ENCODE peak calls at places on chromosomes 2 and 18, in four cellular contexts. D is A549, Q is ovary, E is heart left ventricle. T is an unnamed sample.

GRCh38 chr2:95005726-95006125 is 19.8 kb upstream of the MAL start:
- DNase-seq in D (no peak), Q (no peak), E (no peak), T (no peak)

GRCh38 chr2:239245872-239246701 is 154.7 kb downstream of the HDAC4 start:
- DNase-seq in D (no peak), Q (peak), E (peak), T (peak)

GRCh38 chr2:205682239-205683021 is at the start of gene NRP2:
- DNase-seq in D (peak), Q (peak), E (peak), T (peak)

GRCh38 chr2:12479042-12479601 is 237.6 kb upstream of the TRIB2 start:
- DNase-seq in D (no peak), Q (no peak), E (no peak), T (no peak)

GRCh38 chr2:38160517-38160916 is 84.6 kb upstream of the CYP1B1 start:
- DNase-seq in D (no peak), Q (no peak), E (no peak), T (no peak)

GRCh38 chr18:22558945-22559385 is 141.2 kb upstream of the CTAGE1 start:
- DNase-seq in D (peak), Q (peak), E (peak), T (no peak)

GRCh38 chr2:226124548-226125011 is 675.0 kb downstream of the IRS1 start:
- DNase-seq in D (no peak), Q (no peak), E (peak), T (no peak)

GRCh38 chr2:240142859-240143258 is 2.4 kb upstream of the OTOS start:
- DNase-seq in D (no peak), Q (no peak), E (no peak), T (no peak)

GRCh38 chr2:142974288-142975024 is 97.0 kb downstream of the KYNU start:
- DNase-seq in D (peak), Q (no peak), E (no peak), T (no peak)

GRCh38 chr18:907880-908512 is 3.3 kb downstream of the ADCYAP1 start:
- DNase-seq in D (no peak), Q (no peak), E (no peak), T (peak)

GRCh38 chr18:37294951-37295350 is 270.6 kb downstream of the CELF4 start:
- DNase-seq in D (peak), Q (no peak), E (no peak), T (no peak)

GRCh38 chr2:165361511-165361910 is 108.0 kb upstream of the CSRNP3 start:
- DNase-seq in D (no peak), Q (no peak), E (no peak), T (no peak)

GRCh38 chr2:37616674-37616999 is 54.8 kb downstream of the CDC42EP3 start:
- DNase-seq in D (no peak), Q (no peak), E (no peak), T (no peak)

GRCh38 chr2:226131299-226131784 is 668.3 kb downstream of the IRS1 start:
- DNase-seq in D (no peak), Q (no peak), E (peak), T (no peak)

GRCh38 chr2:134736167-134736885 is 17.5 kb upstream of the TMEM163 start:
- DNase-seq in D (no peak), Q (no peak), E (no peak), T (no peak)

GRCh38 chr2:23606968-23607367 is 222.0 kb downstream of the KLHL29 start:
- DNase-seq in D (no peak), Q (no peak), E (no peak), T (no peak)

GRCh38 chr2:44010266-44010665 is 14.5 kb upstream of the LRPPRC start:
- DNase-seq in D (no peak), Q (no peak), E (no peak), T (no peak)

GRCh38 chr2:215277942-215278341 is 33.9 kb upstream of the ATIC start:
- DNase-seq in D (peak), Q (no peak), E (no peak), T (no peak)

GRCh38 chr2:40606862-40607261 is 155.0 kb upstream of the SLC8A1 start:
- DNase-seq in D (no peak), Q (no peak), E (no peak), T (no peak)

GRCh38 chr2:134128746-134129145 is 125.1 kb upstream of the MGAT5 start:
- DNase-seq in D (no peak), Q (no peak), E (no peak), T (no peak)

GRCh38 chr2:241820625-241821384 is 11.8 kb downstream of the NEU4 start:
- DNase-seq in D (no peak), Q (no peak), E (no peak), T (no peak)

GRCh38 chr2:42110287-42110973 is 58.7 kb upstream of the EML4 start:
- DNase-seq in D (no peak), Q (no peak), E (no peak), T (peak)

GRCh38 chr2:31397099-31397498 is 17.4 kb downstream of the XDH start:
- DNase-seq in D (no peak), Q (no peak), E (peak), T (no peak)

GRCh38 chr2:134778372-134778771 is 59.6 kb upstream of the TMEM163 start:
- DNase-seq in D (peak), Q (no peak), E (no peak), T (no peak)

GRCh38 chr2:52611757-52612156 is 1155.8 kb upstream of the CHAC2 start:
- DNase-seq in D (no peak), Q (no peak), E (no peak), T (no peak)

GRCh38 chr2:191018663-191019119 is 4.7 kb upstream of the STAT1 start:
- DNase-seq in D (no peak), Q (no peak), E (no peak), T (no peak)

GRCh38 chr18:10860937-10861336 is 288.4 kb downstream of the PIEZO2 start:
- DNase-seq in D (no peak), Q (peak), E (no peak), T (no peak)

GRCh38 chr18:50410894-50411293 is 36.0 kb downstream of the SKA1 start:
- DNase-seq in D (no peak), Q (no peak), E (no peak), T (no peak)

GRCh38 chr2:237742614-237743013 is 56.0 kb upstream of the RBM44 start:
- DNase-seq in D (no peak), Q (no peak), E (no peak), T (no peak)
- TF ChIP-seq POLR2A in D (no peak), Q (no peak), E (no peak), T (no peak)

GRCh38 chr2:25405871-25406270 is 64.1 kb upstream of the DNMT3A start:
- DNase-seq in D (no peak), Q (no peak), E (no peak), T (no peak)

GRCh38 chr2:25401307-25402021 is 59.7 kb upstream of the DNMT3A start:
- DNase-seq in D (no peak), Q (no peak), E (no peak), T (no peak)

GRCh38 chr2:25398534-25398933 is 56.8 kb upstream of the DNMT3A start:
- DNase-seq in D (no peak), Q (no peak), E (no peak), T (no peak)

GRCh38 chr2:25400576-25401241 is 59.0 kb upstream of the DNMT3A start:
- DNase-seq in D (no peak), Q (no peak), E (no peak), T (no peak)

GRCh38 chr2:25402477-25402876 is 60.8 kb upstream of the DNMT3A start:
- DNase-seq in D (no peak), Q (no peak), E (no peak), T (no peak)
- H3K4me3 ChIP-seq in D (no peak), Q (no peak), E (no peak), T (no peak)

GRCh38 chr2:122077114-122077513 is 321.7 kb downstream of the TSN start:
- DNase-seq in D (no peak), Q (no peak), E (no peak), T (no peak)

GRCh38 chr2:122072666-122073065 is 317.2 kb downstream of the TSN start:
- DNase-seq in D (no peak), Q (no peak), E (no peak), T (no peak)

GRCh38 chr2:122077771-122078170 is 322.3 kb downstream of the TSN start:
- DNase-seq in D (no peak), Q (no peak), E (no peak), T (no peak)

GRCh38 chr2:122070241-122070731 is 314.8 kb downstream of the TSN start:
- DNase-seq in D (no peak), Q (no peak), E (no peak), T (no peak)

GRCh38 chr2:122074201-122074600 is 318.8 kb downstream of the TSN start:
- DNase-seq in D (no peak), Q (no peak), E (no peak), T (no peak)
- TF ChIP-seq POLR2A in D (no peak), Q (no peak), E (no peak), T (no peak)

GRCh38 chr2:179037807-179038206 is 12.1 kb downstream of the CCDC141 start:
- DNase-seq in D (no peak), Q (no peak), E (no peak), T (no peak)

GRCh38 chr2:179036353-179036905 is 13.5 kb downstream of the CCDC141 start:
- DNase-seq in D (no peak), Q (no peak), E (no peak), T (no peak)

GRCh38 chr2:179031731-179032408 is 18.1 kb downstream of the CCDC141 start:
- DNase-seq in D (no peak), Q (no peak), E (no peak), T (no peak)
- H3K4me3 ChIP-seq in D (no peak), Q (no peak), E (no peak), T (no peak)

DNA sequence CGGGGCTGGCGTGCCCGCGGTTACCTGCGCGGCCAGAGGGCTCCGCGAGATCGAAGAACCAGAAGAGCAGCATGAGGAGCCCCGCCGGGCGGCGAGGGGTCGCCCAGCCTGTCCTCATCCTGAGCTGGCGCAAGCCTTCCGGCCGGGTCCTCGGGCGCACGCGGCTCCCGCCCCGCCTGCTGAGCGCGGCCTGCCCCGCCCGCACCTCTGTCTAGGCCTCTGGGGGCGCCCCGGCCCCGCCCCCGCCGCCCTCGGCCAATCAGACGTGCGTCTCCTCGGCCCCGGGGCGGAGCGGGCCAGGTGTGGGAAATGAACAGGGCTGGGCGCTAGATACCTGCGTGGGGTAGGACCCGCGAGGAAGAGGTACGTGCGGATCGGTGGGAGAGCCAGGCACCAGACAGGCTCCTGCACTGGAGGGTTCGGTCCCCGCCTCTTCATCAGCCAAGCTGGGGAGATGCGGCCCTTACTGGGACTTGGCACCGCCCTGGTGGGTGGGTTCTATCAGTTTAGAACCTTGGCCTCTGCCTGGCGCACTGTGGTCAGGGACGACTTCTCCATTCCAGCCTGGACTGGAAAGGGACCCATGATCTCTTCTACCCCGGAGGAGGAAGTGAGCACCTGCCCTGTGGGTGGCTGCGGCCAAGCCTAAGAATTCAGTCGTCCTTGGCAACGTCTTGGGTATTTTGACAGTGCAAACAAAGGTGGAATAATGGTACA is 106.7 kb upstream of the CD302 start:
- DNase-seq in D (peak), Q (peak), E (peak), T (peak)
- TF ChIP-seq POLR2A in D (no peak), Q (no peak), E (no peak), T (no peak)

GRCh38 chr2:127408807-127409099 is 9.5 kb upstream of the PROC start:
- DNase-seq in D (no peak), Q (no peak), E (no peak), T (no peak)
- H3K4me3 ChIP-seq in D (peak), Q (no peak), E (peak), T (no peak)

GRCh38 chr2:102340778-102341177 is 14.8 kb upstream of the IL18R1 start:
- DNase-seq in D (no peak), Q (no peak), E (no peak), T (no peak)

GRCh38 chr2:102335871-102336366 is 19.7 kb upstream of the IL18R1 start:
- DNase-seq in D (no peak), Q (no peak), E (no peak), T (no peak)

GRCh38 chr2:102337012-102337411 is 18.6 kb upstream of the IL18R1 start:
- DNase-seq in D (peak), Q (no peak), E (no peak), T (no peak)

GRCh38 chr2:102336502-102336945 is 19.1 kb upstream of the IL18R1 start:
- DNase-seq in D (peak), Q (no peak), E (no peak), T (no peak)

GRCh38 chr2:102337481-102338386 is 17.9 kb upstream of the IL18R1 start:
- DNase-seq in D (no peak), Q (no peak), E (no peak), T (no peak)
- TF ChIP-seq POLR2A in D (no peak), Q (no peak), E (no peak), T (no peak)

GRCh38 chr2:237628482-237629187 is 1.2 kb downstream of the LRRFIP1 start:
- DNase-seq in D (no peak), Q (no peak), E (no peak), T (no peak)
- H3K4me3 ChIP-seq in D (peak), Q (peak), E (peak), T (no peak)

GRCh38 chr2:28398101-28398834 is 5.6 kb downstream of the FOSL2 start:
- DNase-seq in D (peak), Q (peak), E (peak), T (no peak)
- TF ChIP-seq POLR2A in D (no peak), Q (no peak), E (no peak), T (no peak)

GRCh38 chr2:20836521-20836920 is 13.6 kb upstream of the LDAH start:
- DNase-seq in D (no peak), Q (no peak), E (no peak), T (no peak)

GRCh38 chr2:20834331-20834730 is 11.4 kb upstream of the LDAH start:
- DNase-seq in D (no peak), Q (no peak), E (no peak), T (no peak)

GRCh38 chr2:20838016-20838415 is 15.1 kb upstream of the LDAH start:
- DNase-seq in D (no peak), Q (no peak), E (no peak), T (no peak)

GRCh38 chr2:20839052-20839451 is 16.2 kb upstream of the LDAH start:
- DNase-seq in D (no peak), Q (no peak), E (no peak), T (no peak)
- H3K4me3 ChIP-seq in D (no peak), Q (no peak), E (no peak), T (no peak)